ENCODE peak calls at places on chromosomes 13 and 19, in ten cellular contexts. A is foreskin fibroblast, D is AG09309, B is brain microvascular endothelial cell, J is mammary epithelial cell, F is Peyer's patch, T is endodermal cell, P is hepatocyte, I is neural progenitor cell, X is right lobe of liver. U is an unnamed sample.

GRCh38 chr19:52191374-52191773 is 1.5 kb downstream of the PPP2R1A start:
- DNase-seq in A (no peak), D (no peak), B (no peak), J (no peak), F (no peak), T (no peak), P (no peak), I (no peak), X (no peak), U (no peak)

GRCh38 chr19:571127-571974 is 1.0 kb upstream of the BSG start:
- DNase-seq in A (no peak), D (no peak), B (no peak), J (no peak), F (peak; percentile 68), T (peak; percentile 83), P (peak; percentile 67), I (peak; percentile 71), X (peak; percentile 66), U (peak; percentile 23)

GRCh38 chr13:30762643-30763042 is 27.3 kb downstream of the ALOX5AP start:
- DNase-seq in A (no peak), D (no peak), B (no peak), J (peak; percentile 3), F (no peak), T (no peak), P (no peak), I (no peak), X (no peak), U (no peak)

GRCh38 chr13:37984357-37984756 is 114.8 kb upstream of the TRPC4 start:
- DNase-seq in A (no peak), D (no peak), B (no peak), J (no peak), F (no peak), T (peak; percentile 57), P (no peak), I (peak; percentile 26), X (no peak), U (no peak)

GRCh38 chr19:10699650-10700335 is 1.4 kb upstream of the QTRT1 start:
- DNase-seq in A (peak; percentile 27), D (no peak), B (peak; percentile 73), J (peak; percentile 30), F (no peak), T (peak; percentile 84), P (peak; percentile 61), I (peak; percentile 70), X (no peak), U (peak; percentile 81)

GRCh38 chr13:112105244-112105681 is 38.3 kb downstream of the SOX1 start:
- DNase-seq in A (no peak), D (no peak), B (no peak), J (no peak), F (no peak), T (peak; percentile 67), P (no peak), I (peak; percentile 68), X (no peak), U (no peak)

GRCh38 chr13:112994084-112994780 is 25.2 kb downstream of the MCF2L start:
- DNase-seq in A (no peak), D (no peak), B (no peak), J (peak; percentile 4), F (peak; percentile 65), T (no peak), P (no peak), I (no peak), X (no peak), U (no peak)

GRCh38 chr13:71663431-71663830 is 203.6 kb downstream of the DACH1 start:
- DNase-seq in A (no peak), D (no peak), B (no peak), J (no peak), F (no peak), T (no peak), P (no peak), I (no peak), X (no peak), U (no peak)

GRCh38 chr13:71860547-71861131 is 6.4 kb downstream of the DACH1 start:
- DNase-seq in A (no peak), D (no peak), B (no peak), J (no peak), F (no peak), T (no peak), P (no peak), I (no peak), X (no peak), U (no peak)

GRCh38 chr19:14544047-14544446 is 14.7 kb downstream of the TECR start:
- DNase-seq in A (no peak), D (no peak), B (no peak), J (no peak), F (no peak), T (no peak), P (peak; percentile 2), I (no peak), X (no peak), U (no peak)

GRCh38 chr13:87498681-87499080 is 172.5 kb upstream of the SLITRK5 start:
- DNase-seq in A (no peak), D (no peak), B (no peak), J (peak; percentile 1), F (no peak), T (no peak), P (peak; percentile 52), I (peak; percentile 49), X (no peak), U (no peak)

GRCh38 chr13:108212901-108213300 is 2.4 kb downstream of the LIG4 start:
- DNase-seq in A (no peak), D (no peak), B (no peak), J (no peak), F (no peak), T (no peak), P (no peak), I (no peak), X (no peak), U (no peak)

GRCh38 chr19:40745402-40745780 is 4.9 kb downstream of the ACTMAP start:
- DNase-seq in A (peak; percentile 64), D (no peak), B (peak; percentile 39), J (no peak), F (no peak), T (no peak), P (no peak), I (no peak), X (no peak), U (peak; percentile 55)

GRCh38 chr19:756232-756631 is 5.3 kb downstream of the MISP start:
- DNase-seq in A (peak; percentile 21), D (no peak), B (peak; percentile 62), J (peak; percentile 60), F (no peak), T (peak; percentile 74), P (no peak), I (no peak), X (no peak), U (peak; percentile 37)

GRCh38 chr19:10654610-10655456 is 687 bp downstream of the ILF3 start:
- DNase-seq in A (no peak), D (no peak), B (no peak), J (no peak), F (peak; percentile 61), T (peak; percentile 91), P (peak; percentile 75), I (peak; percentile 95), X (peak; percentile 66), U (peak; percentile 42)

GRCh38 chr19:11556634-11557420 is 2.2 kb downstream of the ELOF1 start:
- DNase-seq in A (no peak), D (no peak), B (no peak), J (no peak), F (no peak), T (no peak), P (no peak), I (no peak), X (no peak), U (no peak)

GRCh38 chr13:30047154-30047874 is 196.9 kb upstream of the UBL3 start:
- DNase-seq in A (no peak), D (no peak), B (no peak), J (no peak), F (no peak), T (no peak), P (no peak), I (no peak), X (no peak), U (no peak)

GRCh38 chr13:86585826-86586225 is 786.6 kb upstream of the SLITRK6 start:
- DNase-seq in A (peak; percentile 17), D (no peak), B (no peak), J (no peak), F (no peak), T (no peak), P (peak; percentile 74), I (no peak), X (no peak), U (peak; percentile 89)

GRCh38 chr19:5038631-5039271 is 69.8 kb downstream of the KDM4B start:
- DNase-seq in A (no peak), D (no peak), B (no peak), J (no peak), F (no peak), T (peak; percentile 73), P (no peak), I (peak; percentile 47), X (no peak), U (peak; percentile 41)

DNA sequence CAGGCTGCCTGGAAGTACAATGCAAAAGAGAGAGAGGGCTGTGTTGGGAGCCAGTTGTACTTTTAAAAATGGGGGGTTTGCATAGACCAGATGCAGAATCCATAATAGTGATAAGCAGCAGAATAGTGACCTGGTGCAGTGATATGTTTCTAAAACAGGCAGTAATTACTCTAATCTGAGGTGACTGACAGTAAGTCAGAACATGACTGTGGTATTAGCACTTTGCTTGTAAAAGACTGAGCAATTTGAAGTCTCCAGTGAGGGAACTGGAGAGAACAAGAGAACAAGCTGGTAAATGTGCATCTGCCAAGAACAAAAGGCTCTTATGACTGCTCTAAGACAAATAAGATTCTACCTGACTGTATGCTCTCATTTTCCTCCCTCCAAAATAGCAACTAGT is 383.4 kb downstream of the ITGBL1 start:
- DNase-seq in A (no peak), D (no peak), B (no peak), J (no peak), F (no peak), T (no peak), P (no peak), I (no peak), X (no peak), U (no peak)
- H3K4me3 ChIP-seq in A (no peak overlapping the region), D (no peak overlapping the region), B (no peak overlapping the region), J (no peak overlapping the region), F (no peak overlapping the region), T (no peak overlapping the region), P (no peak overlapping the region), I (no peak overlapping the region), X (no peak overlapping the region), U (no peak overlapping the region)

GRCh38 chr13:33435207-33435606 is 149.7 kb upstream of the STARD13 start:
- DNase-seq in A (no peak), D (no peak), B (no peak), J (no peak), F (no peak), T (no peak), P (no peak), I (no peak), X (no peak), U (no peak)
- H3K4me3 ChIP-seq in A (no peak overlapping the region), D (no peak overlapping the region), B (no peak overlapping the region), J (no peak overlapping the region), F (no peak overlapping the region), T (no peak overlapping the region), P (no peak overlapping the region), I (no peak overlapping the region), X (no peak overlapping the region), U (no peak overlapping the region)

GRCh38 chr19:17402982-17403855 is 2.2 kb downstream of the BST2 start:
- DNase-seq in A (no peak), D (no peak), B (peak; percentile 7), J (no peak), F (no peak), T (peak; percentile 96), P (peak; percentile 54), I (peak; percentile 93), X (peak; percentile 59), U (no peak)
- H3K4me3 ChIP-seq in A (no peak overlapping the region), D (no peak overlapping the region), B (peak overlapping the region; percentile 15), J (no peak overlapping the region), F (peak overlapping the region; percentile 56), T (peak overlapping the region; percentile 98), P (no peak overlapping the region), I (peak overlapping the region; percentile 61), X (peak overlapping the region; percentile 54), U (no peak overlapping the region)

GRCh38 chr19:49498475-49498874 is 2.2 kb downstream of the RPS11 start:
- DNase-seq in A (no peak), D (no peak), B (no peak), J (no peak), F (no peak), T (no peak), P (no peak), I (no peak), X (no peak), U (no peak)
- H3K4me3 ChIP-seq in A (no peak overlapping the region), D (no peak overlapping the region), B (peak overlapping the region; percentile 70), J (peak overlapping the region; percentile 99), F (no peak overlapping the region), T (peak overlapping the region; percentile 99), P (no peak overlapping the region), I (no peak overlapping the region), X (no peak overlapping the region), U (peak overlapping the region; percentile 3)